ENCODE peak calls at places on chromosomes 2 and 18, in six cellular contexts. B is iris pigment epithelial cell, O is NCI-H524, I is GM20000, Z is putamen, M is adrenal gland. X is an unnamed sample.

GRCh38 chr2:42045956-42046748 is 1.7 kb upstream of the PKDCC start:
- DNase-seq in B (no peak), O (peak; percentile 85), I (no peak), Z (no peak), M (no peak), X (no peak)

GRCh38 chr18:66110607-66111006 is 359.8 kb downstream of the CDH7 start:
- DNase-seq in B (no peak), O (no peak), I (no peak), Z (no peak), M (no peak), X (no peak)

GRCh38 chr18:3283908-3284307 is 22.0 kb downstream of the MYL12B start:
- DNase-seq in B (no peak), O (peak; percentile 24), I (no peak), Z (peak; percentile 34), M (no peak), X (no peak)

GRCh38 chr2:31384351-31384750 is 30.2 kb downstream of the XDH start:
- DNase-seq in B (peak; percentile 95), O (no peak), I (peak; percentile 18), Z (no peak), M (no peak), X (no peak)

GRCh38 chr2:109535217-109535946 is 78.4 kb downstream of the SEPTIN10 start:
- DNase-seq in B (no peak), O (no peak), I (no peak), Z (no peak), M (no peak), X (no peak)

GRCh38 chr2:85865539-85866164 is 23.1 kb downstream of the ST3GAL5 start:
- DNase-seq in B (peak; percentile 58), O (no peak), I (peak; percentile 51), Z (no peak), M (no peak), X (no peak)

GRCh38 chr2:109345091-109345490 is 216.1 kb downstream of the SH3RF3 start:
- DNase-seq in B (no peak), O (no peak), I (no peak), Z (no peak), M (no peak), X (no peak)

GRCh38 chr2:84924173-84925106 is 19.0 kb downstream of the TMSB10 start:
- DNase-seq in B (peak; percentile 78), O (no peak), I (no peak), Z (peak; percentile 21), M (no peak), X (no peak)

GRCh38 chr18:10928971-10929373 is 220.4 kb downstream of the PIEZO2 start:
- DNase-seq in B (peak; percentile 86), O (no peak), I (peak; percentile 68), Z (no peak), M (no peak), X (no peak)

GRCh38 chr2:106816974-106817373 is 69.0 kb downstream of the ST6GAL2 start:
- DNase-seq in B (no peak), O (no peak), I (no peak), Z (no peak), M (no peak), X (no peak)

GRCh38 chr2:134360750-134361487 is 107.0 kb downstream of the MGAT5 start:
- DNase-seq in B (no peak), O (no peak), I (no peak), Z (peak; percentile 69), M (no peak), X (no peak)

X was measured in GOT3.